ENCODE peak calls at places on chromosomes 7 and 10, in six cellular contexts. P, J, A, R, H and C are unnamed samples.

GRCh38 chr10:120738658-120739057 is 112.5 kb upstream of the WDR11 start:
- DNase-seq in P (peak), J (no peak), A (no peak), R (no peak), H (no peak), C (no peak)

GRCh38 chr10:3803884-3804741 is 19.1 kb upstream of the KLF6 start:
- DNase-seq in P (peak), J (no peak), A (no peak), R (no peak), H (no peak), C (peak)

GRCh38 chr7:40887099-40887498 is 752.3 kb downstream of the SUGCT start:
- DNase-seq in P (peak), J (no peak), A (no peak), R (peak), H (no peak), C (peak)

GRCh38 chr10:43409385-43410109 is 561 bp upstream of the HNRNPF start:
- DNase-seq in P (no peak), J (no peak), A (no peak), R (no peak), H (no peak), C (peak)

GRCh38 chr7:28536259-28536658 is 123.9 kb downstream of the CREB5 start:
- DNase-seq in P (peak), J (peak), A (no peak), R (no peak), H (peak), C (peak)

GRCh38 chr10:81873932-81874816 is 820 bp upstream of the NRG3 start:
- DNase-seq in P (peak), J (peak), A (no peak), R (no peak), H (peak), C (peak)

GRCh38 chr10:88620441-88620840 is 33.9 kb downstream of the LIPJ start:
- DNase-seq in P (no peak), J (no peak), A (no peak), R (no peak), H (no peak), C (no peak)

GRCh38 chr7:111012799-111013675 is 77.9 kb upstream of the LRRN3 start:
- DNase-seq in P (no peak), J (no peak), A (no peak), R (no peak), H (no peak), C (no peak)

GRCh38 chr7:1748774-1749173 is 78.7 kb downstream of the ELFN1 start:
- DNase-seq in P (no peak), J (no peak), A (no peak), R (no peak), H (no peak), C (no peak)

GRCh38 chr7:75989084-75989725 is 5.2 kb downstream of the TMEM120A start:
- DNase-seq in P (no peak), J (no peak), A (no peak), R (no peak), H (no peak), C (no peak)

GRCh38 chr10:3098689-3099088 is 31.3 kb downstream of the PFKP start:
- DNase-seq in P (no peak), J (no peak), A (no peak), R (no peak), H (no peak), C (no peak)

GRCh38 chr7:94655884-94656657 is at the start of gene SGCE:
- DNase-seq in P (peak), J (peak), A (peak), R (peak), H (peak), C (peak)

GRCh38 chr10:121637437-121637836 is 39.2 kb upstream of the FGFR2 start:
- DNase-seq in P (no peak), J (no peak), A (no peak), R (no peak), H (no peak), C (no peak)

GRCh38 chr10:28202941-28203352 is 99.9 kb downstream of the MPP7 start:
- DNase-seq in P (peak), J (no peak), A (no peak), R (peak), H (no peak), C (no peak)

GRCh38 chr10:132840698-132841097 is 54.8 kb upstream of the NKX6-2 start:
- DNase-seq in P (no peak), J (no peak), A (no peak), R (no peak), H (no peak), C (no peak)

GRCh38 chr7:16402940-16403339 is 18.4 kb downstream of the CRPPA start:
- DNase-seq in P (no peak), J (no peak), A (no peak), R (no peak), H (no peak), C (no peak)

GRCh38 chr10:53839437-53840039 is 961.5 kb downstream of the PCDH15 start:
- DNase-seq in P (peak), J (no peak), A (peak), R (peak), H (peak), C (peak)

GRCh38 chr7:151046603-151047573 is 1.4 kb upstream of the ASIC3 start:
- DNase-seq in P (peak), J (no peak), A (no peak), R (peak), H (no peak), C (peak)

GRCh38 chr10:61120805-61121204 is 176.8 kb upstream of the RHOBTB1 start:
- DNase-seq in P (no peak), J (no peak), A (no peak), R (no peak), H (no peak), C (no peak)

GRCh38 chr7:112798199-112799159 is 8.3 kb upstream of the TMEM168 start:
- DNase-seq in P (no peak), J (no peak), A (no peak), R (no peak), H (peak), C (no peak)

GRCh38 chr7:39042706-39043105 is 65.0 kb downstream of the POU6F2 start:
- DNase-seq in P (no peak), J (peak), A (no peak), R (no peak), H (peak), C (no peak)

GRCh38 chr10:30491204-30491603 is 57.2 kb downstream of the MAP3K8 start:
- DNase-seq in P (no peak), J (no peak), A (no peak), R (peak), H (no peak), C (peak)

GRCh38 chr7:68783671-68784070 is 814.6 kb upstream of the AUTS2 start:
- DNase-seq in P (peak), J (no peak), A (no peak), R (no peak), H (no peak), C (no peak)
- H3K9ac ChIP-seq in P (no peak), J (no peak), A (no peak), R (no peak), H (no peak), C (no peak)

DNA sequence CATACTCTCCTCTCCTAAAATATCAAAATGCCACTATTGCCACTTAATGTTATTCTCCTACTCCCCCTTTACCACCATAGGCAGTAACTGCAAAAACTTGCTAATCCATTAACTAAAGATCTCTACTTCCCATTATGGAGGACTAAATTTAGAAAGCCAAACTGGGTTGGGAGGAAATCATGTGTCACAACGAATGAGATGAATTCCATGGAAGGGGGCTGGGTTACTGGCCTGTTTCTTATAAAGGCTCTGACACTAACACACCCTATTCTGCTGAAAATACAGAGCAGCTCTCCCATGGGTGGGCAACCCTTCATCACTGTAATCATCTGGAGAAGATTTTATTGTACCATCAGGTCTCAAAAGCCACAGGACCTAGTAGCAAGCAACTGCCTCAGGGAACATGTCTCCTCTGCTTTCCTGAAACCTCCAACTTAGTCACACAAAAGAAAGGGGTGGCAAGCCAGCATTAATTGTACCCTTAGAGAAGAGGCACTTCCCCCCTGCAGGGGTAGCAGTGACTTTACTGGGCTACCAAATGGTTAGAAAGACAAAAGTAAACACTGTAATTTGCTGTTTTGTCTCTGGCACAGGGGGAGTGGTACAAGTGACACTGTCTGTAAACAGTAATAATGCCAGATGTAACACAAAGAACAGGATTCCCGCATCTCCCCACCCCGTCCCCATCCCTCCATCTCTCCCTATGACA is 81.7 kb downstream of the ARMH3 start:
- DNase-seq in P (peak), J (no peak), A (no peak), R (no peak), H (peak), C (peak)
- H3K9ac ChIP-seq in P (no peak), J (no peak), A (no peak), R (no peak), H (no peak), C (no peak)

DNA sequence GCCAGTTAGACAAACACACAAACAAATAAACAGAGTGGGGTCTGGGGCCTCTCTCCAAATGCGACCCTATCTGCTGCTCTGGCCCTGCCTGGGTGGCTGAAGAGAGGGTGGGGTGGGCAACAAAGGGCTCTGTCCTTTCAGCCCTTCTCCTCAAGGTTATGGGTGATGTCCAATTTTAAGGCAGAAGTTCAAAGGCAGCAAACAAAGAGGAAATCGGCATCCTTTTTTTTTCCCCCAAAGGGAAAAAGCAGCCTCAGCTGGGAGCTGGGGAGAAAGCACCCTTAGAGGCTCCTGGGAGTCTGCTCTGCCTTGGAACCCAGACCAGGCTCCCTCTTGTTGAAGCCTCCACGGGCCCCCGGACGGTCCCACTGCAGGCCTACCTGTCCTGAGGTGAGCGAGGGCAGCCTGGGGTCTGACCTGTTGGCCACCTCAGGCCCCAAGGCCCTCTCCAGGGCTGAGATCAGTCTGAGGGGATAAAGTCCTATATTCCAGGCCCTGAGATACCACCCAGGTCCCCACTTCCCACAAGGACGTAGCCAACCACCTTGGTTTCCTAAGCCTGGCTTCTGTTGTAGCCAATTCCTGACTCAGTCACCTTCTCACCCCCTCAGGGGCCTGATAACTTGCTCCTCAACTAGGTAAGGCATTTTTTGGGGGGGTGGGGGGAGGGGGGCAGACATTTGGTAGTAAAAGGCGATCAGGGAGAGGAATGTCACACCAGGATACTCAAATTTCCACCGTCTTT is 4.4 kb downstream of the HOXA11 start:
- DNase-seq in P (no peak), J (no peak), A (no peak), R (no peak), H (no peak), C (no peak)
- H3K9ac ChIP-seq in P (no peak), J (no peak), A (no peak), R (peak), H (no peak), C (peak)

GRCh38 chr7:77327932-77328628 is 88.1 kb downstream of the GSAP start:
- DNase-seq in P (no peak), J (no peak), A (no peak), R (peak), H (no peak), C (peak)
- H3K9ac ChIP-seq in P (no peak), J (no peak), A (no peak), R (peak), H (no peak), C (peak)

GRCh38 chr7:137890449-137890916 is 43.7 kb upstream of the DGKI start:
- DNase-seq in P (no peak), J (no peak), A (no peak), R (no peak), H (no peak), C (no peak)
- H3K9ac ChIP-seq in P (no peak), J (no peak), A (no peak), R (no peak), H (no peak), C (no peak)

GRCh38 chr7:149869867-149870266 is 3.9 kb upstream of the ATP6V0E2 start:
- DNase-seq in P (no peak), J (no peak), A (no peak), R (no peak), H (no peak), C (no peak)
- H3K9ac ChIP-seq in P (no peak), J (no peak), A (no peak), R (no peak), H (no peak), C (no peak)

GRCh38 chr7:130380861-130381455 is 664 bp downstream of the CPA1 start:
- DNase-seq in P (no peak), J (no peak), A (no peak), R (no peak), H (no peak), C (no peak)

GRCh38 chr7:130380121-130380860 is at the start of gene CPA1:
- DNase-seq in P (peak), J (no peak), A (no peak), R (no peak), H (no peak), C (no peak)

GRCh38 chr7:130379551-130380120 is 658 bp upstream of the CPA1 start:
- DNase-seq in P (no peak), J (no peak), A (no peak), R (no peak), H (no peak), C (no peak)

GRCh38 chr7:130377178-130377577 is 3.1 kb upstream of the CPA1 start:
- DNase-seq in P (peak), J (no peak), A (no peak), R (no peak), H (no peak), C (no peak)

GRCh38 chr7:130379019-130379418 is 1.3 kb upstream of the CPA1 start:
- DNase-seq in P (no peak), J (no peak), A (no peak), R (no peak), H (no peak), C (no peak)
- H3K9ac ChIP-seq in P (no peak), J (no peak), A (no peak), R (no peak), H (no peak), C (no peak)